ENCODE peak calls at places on chromosomes 2 and 18, in four cellular contexts. F is body of pancreas, N is HCT116, H is prostate gland. J is an unnamed sample.

GRCh38 chr2:212454149-212454548 is 84.5 kb downstream of the ERBB4 start:
- DNase-seq in F (no peak), N (no peak), H (no peak), J (no peak)

GRCh38 chr18:2984703-2985261 is 28.2 kb downstream of the LPIN2 start:
- DNase-seq in F (peak; percentile 78), N (no peak), H (no peak), J (no peak)

GRCh38 chr2:47344890-47345583 is 57.9 kb upstream of the MSH2 start:
- DNase-seq in F (peak; percentile 91), N (peak; percentile 86), H (peak; percentile 87), J (no peak)

GRCh38 chr18:79095216-79095615 is 26.0 kb downstream of the ATP9B start:
- DNase-seq in F (no peak), N (no peak), H (no peak), J (no peak)

GRCh38 chr2:217909156-217909820 is 93.5 kb downstream of the TNS1 start:
- DNase-seq in F (no peak), N (no peak), H (no peak), J (no peak)

GRCh38 chr2:42128731-42129486 is 40.2 kb upstream of the EML4 start:
- DNase-seq in F (no peak), N (no peak), H (peak; percentile 55), J (no peak)

GRCh38 chr2:128378231-128379020 is 59.8 kb upstream of the HS6ST1 start:
- DNase-seq in F (no peak), N (no peak), H (no peak), J (no peak)

GRCh38 chr2:200741468-200742202 is 70.1 kb upstream of the BZW1 start:
- DNase-seq in F (no peak), N (no peak), H (peak; percentile 63), J (no peak)

GRCh38 chr2:204544961-204545860 is at the start of gene PARD3B:
- DNase-seq in F (peak; percentile 70), N (peak; percentile 18), H (peak; percentile 45), J (peak; percentile 9)

GRCh38 chr2:240233891-240234502 is 93.5 kb upstream of the OTOS start:
- DNase-seq in F (no peak), N (no peak), H (no peak), J (no peak)

GRCh38 chr18:48402953-48403352 is 6.2 kb downstream of the ZBTB7C start:
- DNase-seq in F (no peak), N (no peak), H (no peak), J (no peak)

GRCh38 chr2:187102381-187102780 is 253.4 kb upstream of the ZSWIM2 start:
- DNase-seq in F (no peak), N (no peak), H (no peak), J (no peak)

GRCh38 chr18:79463424-79463960 is 67.8 kb downstream of the NFATC1 start:
- DNase-seq in F (no peak), N (no peak), H (no peak), J (no peak)

DNA sequence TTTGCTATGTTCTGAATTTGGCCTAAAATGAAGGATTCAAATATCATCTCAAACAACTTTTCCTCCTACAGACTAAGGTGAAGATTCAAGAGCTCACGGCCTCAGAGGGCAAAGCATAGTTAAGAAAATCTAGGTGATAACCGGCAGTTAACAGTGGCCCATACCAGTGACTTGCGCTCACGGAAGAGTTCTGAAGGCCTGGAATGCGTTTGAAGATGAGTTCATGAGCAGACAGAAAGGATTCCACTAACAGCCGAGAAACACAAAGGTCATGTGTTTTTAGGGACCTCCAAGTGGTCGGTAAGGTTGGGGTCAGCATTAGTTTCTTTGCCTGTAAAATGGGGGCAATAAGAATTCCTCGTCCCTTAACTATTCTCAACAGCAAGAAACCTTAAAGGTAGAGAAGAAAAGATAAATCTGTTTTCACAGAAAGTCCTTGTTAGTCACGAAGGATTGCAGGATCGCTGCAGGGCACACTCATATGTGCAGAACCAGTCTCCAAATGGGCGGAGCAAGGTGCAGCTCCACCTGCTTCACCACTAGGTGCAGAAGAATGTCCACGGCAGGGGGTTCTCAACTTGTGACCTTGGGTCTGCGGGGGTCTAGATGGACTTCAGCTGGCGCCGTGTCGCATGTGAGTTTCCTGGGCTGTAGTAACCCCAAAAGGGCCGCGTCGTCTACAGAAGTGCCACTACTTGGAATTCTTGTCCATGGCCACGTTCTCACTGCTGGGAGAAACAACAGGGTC is 708 bp upstream of the RPIA start:
- DNase-seq in F (peak; percentile 66), N (peak; percentile 19), H (no peak), J (no peak)
- TF ChIP-seq CTCF in F (peak; percentile 53), N (peak; percentile 36), H (no peak), J (no peak)

GRCh38 chr2:121075006-121075545 is 209.9 kb downstream of the TFCP2L1 start:
- DNase-seq in F (peak; percentile 17), N (peak; percentile 95), H (no peak), J (peak; percentile 88)
- TF ChIP-seq POLR2A in F (no peak), N (peak; percentile 100), H (peak; percentile 10), J (peak; percentile 96)

GRCh38 chr18:25898965-25899364 is 191.4 kb downstream of the SS18 start:
- DNase-seq in F (no peak), N (no peak), H (no peak), J (no peak)
- H3K4me3 ChIP-seq in F (no peak overlapping the region), N (no peak overlapping the region), H (no peak overlapping the region), J (no peak overlapping the region)

GRCh38 chr2:127130421-127130820 is 23.5 kb upstream of the BIN1 start:
- DNase-seq in F (no peak), N (no peak), H (no peak), J (no peak)
- TF ChIP-seq CTCF in F (no peak), N (peak; percentile 13), H (no peak), J (no peak)

GRCh38 chr2:100981011-100981410 is 21.1 kb upstream of the RPL31 start:
- DNase-seq in F (no peak), N (no peak), H (no peak), J (no peak)

GRCh38 chr2:100980046-100980445 is 22.0 kb upstream of the RPL31 start:
- DNase-seq in F (no peak), N (no peak), H (no peak), J (no peak)

GRCh38 chr2:100977511-100977910 is 24.6 kb upstream of the RPL31 start:
- DNase-seq in F (no peak), N (no peak), H (no peak), J (no peak)

GRCh38 chr2:100976634-100977391 is 25.3 kb upstream of the RPL31 start:
- DNase-seq in F (no peak), N (no peak), H (no peak), J (peak; percentile 36)

DNA sequence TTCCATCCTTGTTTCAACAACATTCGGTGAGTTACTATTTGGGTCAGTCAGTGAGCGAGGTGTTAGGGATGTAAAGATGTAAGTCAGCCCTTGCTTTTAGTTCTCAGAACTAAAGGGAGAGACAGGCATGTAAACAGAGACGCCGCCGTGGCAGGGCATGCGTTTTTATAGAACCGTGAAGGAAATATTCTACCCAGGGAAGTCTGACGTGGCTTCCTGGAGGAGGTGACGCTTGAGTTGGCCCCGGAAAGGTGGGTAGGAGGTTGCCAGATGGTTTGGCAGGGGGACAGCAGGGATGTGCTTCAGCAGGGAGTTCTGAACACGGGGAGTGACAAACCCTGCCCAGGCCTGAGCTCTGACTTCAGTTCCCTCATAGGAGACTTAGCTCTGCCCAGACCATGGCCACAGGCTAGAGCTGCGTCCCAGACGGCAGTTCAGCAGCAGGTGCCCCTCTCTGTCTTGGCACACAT is 23.5 kb upstream of the RPL31 start:
- DNase-seq in F (no peak), N (no peak), H (no peak), J (no peak)
- TF ChIP-seq POLR2A in F (no peak), N (no peak), H (no peak), J (no peak)

GRCh38 chr18:71130351-71130750 is 841.5 kb downstream of the SOCS6 start:
- DNase-seq in F (no peak), N (no peak), H (no peak), J (no peak)
- H3K4me3 ChIP-seq in F (no peak overlapping the region), N (no peak overlapping the region), H (no peak overlapping the region), J (no peak overlapping the region)

DNA sequence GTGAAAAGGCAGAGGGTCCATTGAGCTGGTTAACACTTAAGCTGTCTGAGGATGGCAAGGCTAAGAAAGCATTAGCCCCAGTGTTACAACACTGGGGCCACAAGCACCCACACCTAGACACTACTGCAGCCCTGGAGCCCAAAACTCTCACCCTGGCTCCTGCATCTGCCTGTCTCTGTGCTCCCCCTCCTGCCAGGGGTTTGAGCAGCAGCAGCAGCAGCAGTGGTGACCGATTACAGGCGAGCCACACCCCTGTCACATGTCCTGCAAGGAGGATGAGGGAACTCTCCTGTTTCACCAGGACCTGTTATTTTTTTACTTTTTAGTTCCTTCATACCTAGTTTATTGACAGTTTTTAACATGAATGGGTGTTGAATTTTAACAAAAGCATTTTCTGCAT is 326.7 kb upstream of the MAP2 start:
- DNase-seq in F (no peak), N (no peak), H (no peak), J (no peak)
- TF ChIP-seq CTCF in F (no peak), N (no peak), H (no peak), J (no peak)

GRCh38 chr2:191691016-191691725 is 13.2 kb downstream of the NABP1 start:
- DNase-seq in F (peak; percentile 80), N (peak; percentile 61), H (peak; percentile 58), J (peak; percentile 83)

GRCh38 chr2:191690327-191690726 is 12.4 kb downstream of the NABP1 start:
- DNase-seq in F (no peak), N (no peak), H (no peak), J (no peak)

GRCh38 chr2:191692502-191693115 is 14.7 kb downstream of the NABP1 start:
- DNase-seq in F (no peak), N (no peak), H (no peak), J (no peak)

GRCh38 chr2:191693151-191693550 is 15.2 kb downstream of the NABP1 start:
- DNase-seq in F (no peak), N (no peak), H (no peak), J (no peak)

DNA sequence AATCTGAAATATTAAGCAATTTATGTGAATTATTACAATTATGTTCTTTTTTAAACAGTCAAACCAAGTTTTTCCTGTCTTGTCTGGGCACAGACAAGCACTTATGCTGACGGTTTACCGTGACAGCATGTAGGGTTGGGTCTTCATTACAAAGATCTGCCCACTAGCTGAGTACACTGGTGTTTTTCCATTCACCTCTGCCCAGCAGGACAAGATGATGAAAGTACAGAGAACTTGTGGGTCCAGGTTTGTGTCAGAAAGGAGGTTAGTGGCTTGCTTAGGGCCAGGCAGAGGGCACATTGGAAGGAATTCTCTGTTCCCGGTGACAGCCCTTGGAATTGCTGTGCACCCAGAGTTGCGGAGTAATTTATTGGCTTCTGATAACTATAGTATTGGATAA is 14.0 kb downstream of the NABP1 start:
- DNase-seq in F (no peak), N (no peak), H (no peak), J (no peak)
- TF ChIP-seq POLR2A in F (no peak), N (no peak), H (no peak), J (no peak)

GRCh38 chr18:9091066-9091476 is 11.4 kb upstream of the NDUFV2 start:
- DNase-seq in F (no peak), N (no peak), H (no peak), J (no peak)
- H3K4me3 ChIP-seq in F (no peak overlapping the region), N (no peak overlapping the region), H (no peak overlapping the region), J (no peak overlapping the region)

GRCh38 chr2:241861264-241861663 is 2.6 kb upstream of the PDCD1 start:
- DNase-seq in F (no peak), N (no peak), H (no peak), J (no peak)

GRCh38 chr2:241859436-241860183 is 916 bp upstream of the PDCD1 start:
- DNase-seq in F (peak; percentile 49), N (no peak), H (no peak), J (no peak)

GRCh38 chr2:241862093-241862492 is 3.4 kb upstream of the PDCD1 start:
- DNase-seq in F (no peak), N (no peak), H (no peak), J (no peak)

GRCh38 chr2:241859017-241859435 is 332 bp upstream of the PDCD1 start:
- DNase-seq in F (no peak), N (no peak), H (no peak), J (no peak)

GRCh38 chr2:241860184-241861078 is 1.7 kb upstream of the PDCD1 start:
- DNase-seq in F (no peak), N (no peak), H (no peak), J (no peak)
- TF ChIP-seq CTCF in F (no peak), N (no peak), H (no peak), J (no peak)